ENCODE peak calls at places on chromosomes 6 and 20, in ten cellular contexts. One of them, this sample, is unnamed.

GRCh38 chr20:4750381-4750780 is 28.7 kb downstream of the PRND start:
- DNase-seq in GM23248: no peak
- DNase-seq in heart right ventricle: no peak
- DNase-seq in Right ventricle myocardium superior: no peak
- DNase-seq in HuH-7: no peak
- DNase-seq in activated T-cell treated with anti-CD3 and anti-CD28 coated beads, Interleukin-2, amount 50 U/mL, for 48 hours: no peak
- DNase-seq in SW480: no peak
- DNase-seq in anterior cingulate cortex: no peak
- DNase-seq in NCI-H774: no peak
- DNase-seq in hypothalamus: no peak
- DNase-seq in this sample: no peak

GRCh38 chr6:14310955-14311354 is 193.4 kb downstream of the CD83 start:
- DNase-seq in GM23248: no peak
- DNase-seq in heart right ventricle: no peak
- DNase-seq in Right ventricle myocardium superior: no peak
- DNase-seq in HuH-7: no peak
- DNase-seq in activated T-cell treated with anti-CD3 and anti-CD28 coated beads, Interleukin-2, amount 50 U/mL, for 48 hours: no peak
- DNase-seq in SW480: no peak
- DNase-seq in anterior cingulate cortex: no peak
- DNase-seq in NCI-H774: no peak
- DNase-seq in hypothalamus: no peak
- DNase-seq in this sample: no peak

GRCh38 chr20:44187054-44187762 is at the start of gene JPH2:
- DNase-seq in GM23248: peak; percentile 89
- DNase-seq in heart right ventricle: peak; percentile 71
- DNase-seq in Right ventricle myocardium superior: peak; percentile 76
- DNase-seq in HuH-7: no peak
- DNase-seq in activated T-cell treated with anti-CD3 and anti-CD28 coated beads, Interleukin-2, amount 50 U/mL, for 48 hours: no peak
- DNase-seq in SW480: peak; percentile 63
- DNase-seq in anterior cingulate cortex: no peak
- DNase-seq in NCI-H774: no peak
- DNase-seq in hypothalamus: no peak
- DNase-seq in this sample: no peak

GRCh38 chr6:49556429-49556837 is 6.0 kb downstream of the C6orf141 start:
- DNase-seq in GM23248: peak; percentile 64
- DNase-seq in heart right ventricle: no peak
- DNase-seq in Right ventricle myocardium superior: no peak
- DNase-seq in HuH-7: peak; percentile 46
- DNase-seq in activated T-cell treated with anti-CD3 and anti-CD28 coated beads, Interleukin-2, amount 50 U/mL, for 48 hours: no peak
- DNase-seq in SW480: peak; percentile 78
- DNase-seq in anterior cingulate cortex: no peak
- DNase-seq in NCI-H774: peak; percentile 82
- DNase-seq in hypothalamus: no peak
- DNase-seq in this sample: no peak

GRCh38 chr6:33694401-33694931 is 17.0 kb downstream of the UQCC2 start:
- DNase-seq in GM23248: peak; percentile 91
- DNase-seq in heart right ventricle: peak; percentile 14
- DNase-seq in Right ventricle myocardium superior: peak; percentile 49
- DNase-seq in HuH-7: no peak
- DNase-seq in activated T-cell treated with anti-CD3 and anti-CD28 coated beads, Interleukin-2, amount 50 U/mL, for 48 hours: peak; percentile 79
- DNase-seq in SW480: no peak
- DNase-seq in anterior cingulate cortex: no peak
- DNase-seq in NCI-H774: no peak
- DNase-seq in hypothalamus: no peak
- DNase-seq in this sample: no peak

GRCh38 chr6:24718449-24719124 is 367 bp downstream of the C6orf62 start:
- DNase-seq in GM23248: no peak
- DNase-seq in heart right ventricle: no peak
- DNase-seq in Right ventricle myocardium superior: no peak
- DNase-seq in HuH-7: no peak
- DNase-seq in activated T-cell treated with anti-CD3 and anti-CD28 coated beads, Interleukin-2, amount 50 U/mL, for 48 hours: no peak
- DNase-seq in SW480: no peak
- DNase-seq in anterior cingulate cortex: no peak
- DNase-seq in NCI-H774: no peak
- DNase-seq in hypothalamus: no peak
- DNase-seq in this sample: no peak

GRCh38 chr20:54662064-54662463 is 186.7 kb downstream of the DOK5 start:
- DNase-seq in GM23248: no peak
- DNase-seq in heart right ventricle: no peak
- DNase-seq in Right ventricle myocardium superior: no peak
- DNase-seq in HuH-7: no peak
- DNase-seq in activated T-cell treated with anti-CD3 and anti-CD28 coated beads, Interleukin-2, amount 50 U/mL, for 48 hours: no peak
- DNase-seq in SW480: no peak
- DNase-seq in anterior cingulate cortex: no peak
- DNase-seq in NCI-H774: no peak
- DNase-seq in hypothalamus: no peak
- DNase-seq in this sample: no peak

GRCh38 chr6:106398621-106399020 is 38.1 kb downstream of the CRYBG1 start:
- DNase-seq in GM23248: no peak
- DNase-seq in heart right ventricle: no peak
- DNase-seq in Right ventricle myocardium superior: no peak
- DNase-seq in HuH-7: no peak
- DNase-seq in activated T-cell treated with anti-CD3 and anti-CD28 coated beads, Interleukin-2, amount 50 U/mL, for 48 hours: no peak
- DNase-seq in SW480: no peak
- DNase-seq in anterior cingulate cortex: no peak
- DNase-seq in NCI-H774: no peak
- DNase-seq in hypothalamus: no peak
- DNase-seq in this sample: no peak

GRCh38 chr6:128743974-128744765 is 138.8 kb upstream of the LAMA2 start:
- DNase-seq in GM23248: no peak
- DNase-seq in heart right ventricle: no peak
- DNase-seq in Right ventricle myocardium superior: no peak
- DNase-seq in HuH-7: no peak
- DNase-seq in activated T-cell treated with anti-CD3 and anti-CD28 coated beads, Interleukin-2, amount 50 U/mL, for 48 hours: no peak
- DNase-seq in SW480: no peak
- DNase-seq in anterior cingulate cortex: no peak
- DNase-seq in NCI-H774: no peak
- DNase-seq in hypothalamus: no peak
- DNase-seq in this sample: peak; percentile 40

GRCh38 chr20:11389188-11389587 is 528.5 kb upstream of the BTBD3 start:
- DNase-seq in GM23248: peak; percentile 56
- DNase-seq in heart right ventricle: no peak
- DNase-seq in Right ventricle myocardium superior: no peak
- DNase-seq in HuH-7: no peak
- DNase-seq in activated T-cell treated with anti-CD3 and anti-CD28 coated beads, Interleukin-2, amount 50 U/mL, for 48 hours: no peak
- DNase-seq in SW480: no peak
- DNase-seq in anterior cingulate cortex: no peak
- DNase-seq in NCI-H774: no peak
- DNase-seq in hypothalamus: no peak
- DNase-seq in this sample: no peak

GRCh38 chr6:113067612-113068262 is 720.6 kb downstream of the RFPL4B start:
- DNase-seq in GM23248: peak; percentile 56
- DNase-seq in heart right ventricle: no peak
- DNase-seq in Right ventricle myocardium superior: no peak
- DNase-seq in HuH-7: no peak
- DNase-seq in activated T-cell treated with anti-CD3 and anti-CD28 coated beads, Interleukin-2, amount 50 U/mL, for 48 hours: no peak
- DNase-seq in SW480: no peak
- DNase-seq in anterior cingulate cortex: no peak
- DNase-seq in NCI-H774: no peak
- DNase-seq in hypothalamus: no peak
- DNase-seq in this sample: no peak

GRCh38 chr6:44662461-44663121 is 275.1 kb downstream of the CDC5L start:
- DNase-seq in GM23248: no peak
- DNase-seq in heart right ventricle: no peak
- DNase-seq in Right ventricle myocardium superior: no peak
- DNase-seq in HuH-7: no peak
- DNase-seq in activated T-cell treated with anti-CD3 and anti-CD28 coated beads, Interleukin-2, amount 50 U/mL, for 48 hours: no peak
- DNase-seq in SW480: peak; percentile 38
- DNase-seq in anterior cingulate cortex: no peak
- DNase-seq in NCI-H774: no peak
- DNase-seq in hypothalamus: no peak
- DNase-seq in this sample: no peak

GRCh38 chr20:5696011-5696559 is 54.1 kb upstream of the SHLD1 start:
- DNase-seq in GM23248: peak; percentile 73
- DNase-seq in heart right ventricle: no peak
- DNase-seq in Right ventricle myocardium superior: peak; percentile 47
- DNase-seq in HuH-7: no peak
- DNase-seq in activated T-cell treated with anti-CD3 and anti-CD28 coated beads, Interleukin-2, amount 50 U/mL, for 48 hours: no peak
- DNase-seq in SW480: no peak
- DNase-seq in anterior cingulate cortex: no peak
- DNase-seq in NCI-H774: no peak
- DNase-seq in hypothalamus: no peak
- DNase-seq in this sample: no peak

GRCh38 chr6:142796571-142796970 is 148.4 kb downstream of the HIVEP2 start:
- DNase-seq in GM23248: peak; percentile 63
- DNase-seq in heart right ventricle: no peak
- DNase-seq in Right ventricle myocardium superior: no peak
- DNase-seq in HuH-7: no peak
- DNase-seq in activated T-cell treated with anti-CD3 and anti-CD28 coated beads, Interleukin-2, amount 50 U/mL, for 48 hours: no peak
- DNase-seq in SW480: no peak
- DNase-seq in anterior cingulate cortex: no peak
- DNase-seq in NCI-H774: no peak
- DNase-seq in hypothalamus: no peak
- DNase-seq in this sample: no peak

GRCh38 chr6:33082702-33083101 is 6.9 kb downstream of the HLA-DPB1 start:
- DNase-seq in GM23248: peak; percentile 67
- DNase-seq in heart right ventricle: no peak
- DNase-seq in Right ventricle myocardium superior: peak; percentile 61
- DNase-seq in HuH-7: peak; percentile 41
- DNase-seq in activated T-cell treated with anti-CD3 and anti-CD28 coated beads, Interleukin-2, amount 50 U/mL, for 48 hours: no peak
- DNase-seq in SW480: peak; percentile 23
- DNase-seq in anterior cingulate cortex: peak; percentile 17
- DNase-seq in NCI-H774: no peak
- DNase-seq in hypothalamus: no peak
- DNase-seq in this sample: no peak

GRCh38 chr6:166903500-166903899 is 52.9 kb downstream of the RNASET2 start:
- DNase-seq in GM23248: no peak
- DNase-seq in heart right ventricle: no peak
- DNase-seq in Right ventricle myocardium superior: no peak
- DNase-seq in HuH-7: no peak
- DNase-seq in activated T-cell treated with anti-CD3 and anti-CD28 coated beads, Interleukin-2, amount 50 U/mL, for 48 hours: no peak
- DNase-seq in SW480: no peak
- DNase-seq in anterior cingulate cortex: no peak
- DNase-seq in NCI-H774: no peak
- DNase-seq in hypothalamus: no peak
- DNase-seq in this sample: no peak

This sample was measured in putamen.